ENCODE peak calls at places on chromosomes 6 and 20, in six cellular contexts. One of them, this sample, is unnamed.

GRCh38 chr20:62134735-62135231 is 8.4 kb downstream of the PSMA7 start:
- DNase-seq in HepG2: peak; percentile 88
- DNase-seq in WTC11: no peak
- DNase-seq in HCT116: no peak
- DNase-seq in H1: no peak
- DNase-seq in GM12878: no peak
- DNase-seq in this sample: no peak

GRCh38 chr6:132259070-132259469 is 142.2 kb downstream of the MOXD1 start:
- DNase-seq in HepG2: peak; percentile 7
- DNase-seq in WTC11: no peak
- DNase-seq in HCT116: no peak
- DNase-seq in H1: no peak
- DNase-seq in GM12878: no peak
- DNase-seq in this sample: no peak

GRCh38 chr6:67633058-67633457 is 1002.0 kb upstream of the ADGRB3 start:
- DNase-seq in HepG2: no peak
- DNase-seq in WTC11: no peak
- DNase-seq in HCT116: no peak
- DNase-seq in H1: no peak
- DNase-seq in GM12878: no peak
- DNase-seq in this sample: no peak

GRCh38 chr20:32240220-32240619 is 32.5 kb downstream of the POFUT1 start:
- DNase-seq in HepG2: no peak
- DNase-seq in WTC11: peak; percentile 25
- DNase-seq in HCT116: no peak
- DNase-seq in H1: peak; percentile 48
- DNase-seq in GM12878: no peak
- DNase-seq in this sample: no peak

GRCh38 chr6:34771727-34772126 is 14.4 kb downstream of the SNRPC start:
- DNase-seq in HepG2: no peak
- DNase-seq in WTC11: no peak
- DNase-seq in HCT116: no peak
- DNase-seq in H1: no peak
- DNase-seq in GM12878: no peak
- DNase-seq in this sample: no peak

GRCh38 chr20:38084425-38084951 is 50.9 kb downstream of the RPRD1B start:
- DNase-seq in HepG2: peak; percentile 79
- DNase-seq in WTC11: no peak
- DNase-seq in HCT116: no peak
- DNase-seq in H1: no peak
- DNase-seq in GM12878: no peak
- DNase-seq in this sample: peak; percentile 78

GRCh38 chr6:83183082-83183828 is 9.8 kb downstream of the PGM3 start:
- DNase-seq in HepG2: no peak
- DNase-seq in WTC11: no peak
- DNase-seq in HCT116: no peak
- DNase-seq in H1: no peak
- DNase-seq in GM12878: no peak
- DNase-seq in this sample: no peak

GRCh38 chr6:10429638-10430427 is 15.0 kb upstream of the TFAP2A start:
- DNase-seq in HepG2: peak; percentile 50
- DNase-seq in WTC11: no peak
- DNase-seq in HCT116: no peak
- DNase-seq in H1: peak; percentile 50
- DNase-seq in GM12878: peak; percentile 53
- DNase-seq in this sample: peak; percentile 55

GRCh38 chr6:144415835-144416237 is 130.7 kb downstream of the UTRN start:
- DNase-seq in HepG2: no peak
- DNase-seq in WTC11: no peak
- DNase-seq in HCT116: no peak
- DNase-seq in H1: no peak
- DNase-seq in GM12878: no peak
- DNase-seq in this sample: no peak

GRCh38 chr6:3357669-3358068 is 98.9 kb downstream of the PSMG4 start:
- DNase-seq in HepG2: no peak
- DNase-seq in WTC11: no peak
- DNase-seq in HCT116: no peak
- DNase-seq in H1: no peak
- DNase-seq in GM12878: no peak
- DNase-seq in this sample: no peak

GRCh38 chr6:47057830-47058540 is 15.9 kb upstream of the ADGRF1 start:
- DNase-seq in HepG2: peak; percentile 45
- DNase-seq in WTC11: no peak
- DNase-seq in HCT116: no peak
- DNase-seq in H1: no peak
- DNase-seq in GM12878: no peak
- DNase-seq in this sample: no peak

GRCh38 chr6:30960907-30961673 is 20.3 kb downstream of the MUCL3 start:
- DNase-seq in HepG2: peak; percentile 50
- DNase-seq in WTC11: no peak
- DNase-seq in HCT116: no peak
- DNase-seq in H1: no peak
- DNase-seq in GM12878: no peak
- DNase-seq in this sample: no peak

GRCh38 chr6:45222380-45222779 is 105.8 kb upstream of the RUNX2 start:
- DNase-seq in HepG2: no peak
- DNase-seq in WTC11: no peak
- DNase-seq in HCT116: no peak
- DNase-seq in H1: no peak
- DNase-seq in GM12878: no peak
- DNase-seq in this sample: no peak

GRCh38 chr6:140857734-140858380 is 1274.9 kb upstream of the GJE1 start:
- DNase-seq in HepG2: no peak
- DNase-seq in WTC11: no peak
- DNase-seq in HCT116: peak; percentile 24
- DNase-seq in H1: no peak
- DNase-seq in GM12878: no peak
- DNase-seq in this sample: no peak

GRCh38 chr6:112701201-112701600 is 354.1 kb downstream of the RFPL4B start:
- DNase-seq in HepG2: no peak
- DNase-seq in WTC11: no peak
- DNase-seq in HCT116: no peak
- DNase-seq in H1: no peak
- DNase-seq in GM12878: no peak
- DNase-seq in this sample: no peak

GRCh38 chr20:53660078-53660909 is 66.7 kb upstream of the ZNF217 start:
- DNase-seq in HepG2: no peak
- DNase-seq in WTC11: peak; percentile 23
- DNase-seq in HCT116: no peak
- DNase-seq in H1: peak; percentile 53
- DNase-seq in GM12878: no peak
- DNase-seq in this sample: no peak

GRCh38 chr20:53399592-53400335 is 193.9 kb downstream of the ZNF217 start:
- DNase-seq in HepG2: no peak
- DNase-seq in WTC11: no peak
- DNase-seq in HCT116: no peak
- DNase-seq in H1: no peak
- DNase-seq in GM12878: no peak
- DNase-seq in this sample: no peak

GRCh38 chr6:37612475-37612874 is 85.2 kb downstream of the MDGA1 start:
- DNase-seq in HepG2: no peak
- DNase-seq in WTC11: no peak
- DNase-seq in HCT116: no peak
- DNase-seq in H1: no peak
- DNase-seq in GM12878: no peak
- DNase-seq in this sample: no peak

GRCh38 chr20:45041464-45042337 is 59.2 kb downstream of the KCNS1 start:
- DNase-seq in HepG2: no peak
- DNase-seq in WTC11: no peak
- DNase-seq in HCT116: peak; percentile 66
- DNase-seq in H1: no peak
- DNase-seq in GM12878: no peak
- DNase-seq in this sample: no peak

GRCh38 chr6:141744971-141745370 is 387.8 kb upstream of the GJE1 start:
- DNase-seq in HepG2: no peak
- DNase-seq in WTC11: no peak
- DNase-seq in HCT116: no peak
- DNase-seq in H1: no peak
- DNase-seq in GM12878: no peak
- DNase-seq in this sample: no peak

GRCh38 chr6:104505838-104506237 is 353.9 kb downstream of the HACE1 start:
- DNase-seq in HepG2: no peak
- DNase-seq in WTC11: no peak
- DNase-seq in HCT116: no peak
- DNase-seq in H1: no peak
- DNase-seq in GM12878: no peak
- DNase-seq in this sample: no peak

GRCh38 chr6:48567016-48567415 is 456.0 kb upstream of the PTCHD4 start:
- DNase-seq in HepG2: no peak
- DNase-seq in WTC11: no peak
- DNase-seq in HCT116: no peak
- DNase-seq in H1: no peak
- DNase-seq in GM12878: no peak
- DNase-seq in this sample: no peak

GRCh38 chr6:116672306-116672705 is 3.7 kb upstream of the ZUP1 start:
- DNase-seq in HepG2: no peak
- DNase-seq in WTC11: no peak
- DNase-seq in HCT116: no peak
- DNase-seq in H1: no peak
- DNase-seq in GM12878: no peak
- DNase-seq in this sample: no peak

GRCh38 chr6:53437557-53438202 is 88.9 kb upstream of the ELOVL5 start:
- DNase-seq in HepG2: peak; percentile 71
- DNase-seq in WTC11: peak; percentile 33
- DNase-seq in HCT116: peak; percentile 67
- DNase-seq in H1: no peak
- DNase-seq in GM12878: peak; percentile 27
- DNase-seq in this sample: peak; percentile 37

GRCh38 chr6:31794866-31795615 is 511 bp downstream of the VARS1 start:
- DNase-seq in HepG2: no peak
- DNase-seq in WTC11: no peak
- DNase-seq in HCT116: no peak
- DNase-seq in H1: no peak
- DNase-seq in GM12878: no peak
- DNase-seq in this sample: peak; percentile 67

GRCh38 chr6:35948725-35949124 is 27.8 kb upstream of the SRPK1 start:
- DNase-seq in HepG2: peak; percentile 38
- DNase-seq in WTC11: peak; percentile 49
- DNase-seq in HCT116: peak; percentile 40
- DNase-seq in H1: no peak
- DNase-seq in GM12878: no peak
- DNase-seq in this sample: no peak

GRCh38 chr6:36853325-36853724 is 14.1 kb upstream of the CPNE5 start:
- DNase-seq in HepG2: no peak
- DNase-seq in WTC11: no peak
- DNase-seq in HCT116: no peak
- DNase-seq in H1: no peak
- DNase-seq in GM12878: no peak
- DNase-seq in this sample: no peak

DNA sequence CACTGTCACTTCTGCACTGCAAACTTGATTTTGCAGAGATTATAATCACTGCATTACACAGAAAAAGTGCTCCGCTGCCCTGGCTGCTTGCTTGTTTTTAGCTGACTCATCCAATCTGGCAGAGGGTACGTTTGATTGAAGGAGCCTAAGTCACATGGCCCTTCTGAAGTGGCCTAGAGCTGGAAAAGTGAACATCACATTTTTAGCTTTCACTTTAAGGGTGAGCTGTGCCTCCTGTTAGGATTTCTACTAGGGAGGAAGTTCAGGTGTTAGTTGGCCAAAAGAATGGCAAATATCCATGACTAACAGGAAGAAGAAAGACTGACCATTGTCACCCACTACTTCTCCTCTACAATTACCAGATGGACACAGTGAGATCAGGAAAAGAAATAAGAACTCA is 889.1 kb upstream of the MAP3K7 start:
- DNase-seq in HepG2: peak; percentile 7
- DNase-seq in WTC11: no peak
- DNase-seq in HCT116: no peak
- DNase-seq in H1: no peak
- DNase-seq in GM12878: no peak
- DNase-seq in this sample: no peak
- TF ChIP-seq ATF3 in HepG2: no peak
- TF ChIP-seq ATF3 in WTC11: no peak
- TF ChIP-seq ATF3 in HCT116: no peak
- TF ChIP-seq ATF3 in H1: no peak
- TF ChIP-seq ATF3 in GM12878: peak; percentile 7
- TF ChIP-seq ATF3 in this sample: no peak

GRCh38 chr6:78487401-78487800 is 379.9 kb upstream of the IRAK1BP1 start:
- DNase-seq in HepG2: no peak
- DNase-seq in WTC11: no peak
- DNase-seq in HCT116: no peak
- DNase-seq in H1: no peak
- DNase-seq in GM12878: no peak
- DNase-seq in this sample: no peak
- TF ChIP-seq ATF3 in HepG2: no peak
- TF ChIP-seq ATF3 in WTC11: no peak
- TF ChIP-seq ATF3 in HCT116: no peak
- TF ChIP-seq ATF3 in H1: no peak
- TF ChIP-seq ATF3 in GM12878: no peak
- TF ChIP-seq ATF3 in this sample: no peak

GRCh38 chr6:97591955-97592354 is 308.9 kb upstream of the MMS22L start:
- DNase-seq in HepG2: no peak
- DNase-seq in WTC11: peak; percentile 57
- DNase-seq in HCT116: no peak
- DNase-seq in H1: peak; percentile 64
- DNase-seq in GM12878: no peak
- DNase-seq in this sample: no peak

GRCh38 chr6:97586344-97586743 is 303.3 kb upstream of the MMS22L start:
- DNase-seq in HepG2: peak; percentile 0
- DNase-seq in WTC11: no peak
- DNase-seq in HCT116: no peak
- DNase-seq in H1: no peak
- DNase-seq in GM12878: no peak
- DNase-seq in this sample: no peak
- TF ChIP-seq ATF3 in HepG2: no peak
- TF ChIP-seq ATF3 in WTC11: no peak
- TF ChIP-seq ATF3 in HCT116: no peak
- TF ChIP-seq ATF3 in H1: no peak
- TF ChIP-seq ATF3 in GM12878: no peak
- TF ChIP-seq ATF3 in this sample: no peak

GRCh38 chr6:12436683-12437082 is 146.5 kb downstream of the EDN1 start:
- DNase-seq in HepG2: peak; percentile 28
- DNase-seq in WTC11: no peak
- DNase-seq in HCT116: no peak
- DNase-seq in H1: no peak
- DNase-seq in GM12878: no peak
- DNase-seq in this sample: no peak

GRCh38 chr6:12440981-12441380 is 150.8 kb downstream of the EDN1 start:
- DNase-seq in HepG2: no peak
- DNase-seq in WTC11: no peak
- DNase-seq in HCT116: no peak
- DNase-seq in H1: no peak
- DNase-seq in GM12878: no peak
- DNase-seq in this sample: peak; percentile 12

GRCh38 chr6:12436224-12436623 is 146.1 kb downstream of the EDN1 start:
- DNase-seq in HepG2: no peak
- DNase-seq in WTC11: no peak
- DNase-seq in HCT116: no peak
- DNase-seq in H1: no peak
- DNase-seq in GM12878: peak; percentile 8
- DNase-seq in this sample: no peak

DNA sequence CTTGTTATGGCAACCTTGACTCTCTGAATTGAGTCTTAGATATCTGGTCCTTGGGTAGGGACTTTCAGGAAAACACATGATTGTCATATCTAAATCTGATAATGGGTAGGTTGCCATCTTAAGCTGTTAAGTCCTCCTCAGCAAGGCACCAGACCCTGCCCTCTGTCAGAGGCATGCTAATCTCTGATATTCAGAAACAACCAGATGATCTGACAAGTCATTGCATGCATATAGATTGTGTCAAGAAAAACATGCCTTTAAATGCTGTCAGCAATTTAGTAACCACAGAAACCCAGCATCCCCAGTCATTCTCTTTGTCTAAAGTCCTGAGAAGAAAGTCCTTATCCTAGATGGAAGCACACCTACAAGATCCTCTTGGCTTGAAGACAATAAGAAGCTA is 149.1 kb downstream of the EDN1 start:
- DNase-seq in HepG2: no peak
- DNase-seq in WTC11: no peak
- DNase-seq in HCT116: no peak
- DNase-seq in H1: no peak
- DNase-seq in GM12878: no peak
- DNase-seq in this sample: no peak
- TF ChIP-seq ATF3 in HepG2: no peak
- TF ChIP-seq ATF3 in WTC11: no peak
- TF ChIP-seq ATF3 in HCT116: no peak
- TF ChIP-seq ATF3 in H1: no peak
- TF ChIP-seq ATF3 in GM12878: no peak
- TF ChIP-seq ATF3 in this sample: no peak